ENCODE peak calls at places on chromosomes 5 and 9, in six cellular contexts. A is GM23338, W is SK-N-SH, Y is hepatocyte, D is PC-3, M is GM23248. O is an unnamed sample.

GRCh38 chr9:98850851-98851729 is 43.6 kb downstream of the GALNT12 start:
- DNase-seq in A (peak), W (no peak), Y (no peak), D (no peak), M (no peak), O (no peak)

GRCh38 chr5:1185652-1186350 is 15.6 kb upstream of the SLC6A19 start:
- DNase-seq in A (no peak), W (peak), Y (peak), D (no peak), M (no peak), O (no peak)

GRCh38 chr9:126404459-126404858 is 77.8 kb downstream of the MVB12B start:
- DNase-seq in A (no peak), W (no peak), Y (no peak), D (no peak), M (no peak), O (no peak)

GRCh38 chr5:132500244-132500930 is 9.8 kb upstream of the IRF1 start:
- DNase-seq in A (no peak), W (no peak), Y (peak), D (no peak), M (no peak), O (no peak)

GRCh38 chr5:134083517-134083916 is 31.0 kb upstream of the TCF7 start:
- DNase-seq in A (no peak), W (no peak), Y (no peak), D (no peak), M (peak), O (no peak)

GRCh38 chr9:131668439-131669233 is 71.2 kb downstream of the RAPGEF1 start:
- DNase-seq in A (no peak), W (peak), Y (peak), D (peak), M (peak), O (no peak)

GRCh38 chr5:34833090-34833489 is 5.9 kb upstream of the TTC23L start:
- DNase-seq in A (no peak), W (no peak), Y (no peak), D (no peak), M (no peak), O (no peak)

GRCh38 chr9:128309551-128309950 is 12.7 kb downstream of the TRUB2 start:
- DNase-seq in A (no peak), W (no peak), Y (no peak), D (no peak), M (no peak), O (no peak)

GRCh38 chr5:116674881-116675627 is 100.4 kb upstream of the SEMA6A start:
- DNase-seq in A (no peak), W (no peak), Y (no peak), D (no peak), M (no peak), O (no peak)

GRCh38 chr5:137254153-137254552 is 245.0 kb downstream of the SPOCK1 start:
- DNase-seq in A (no peak), W (no peak), Y (no peak), D (no peak), M (peak), O (no peak)

GRCh38 chr9:81720450-81721086 is 31.2 kb upstream of the TLE1 start:
- DNase-seq in A (no peak), W (no peak), Y (no peak), D (peak), M (no peak), O (no peak)

GRCh38 chr9:93223241-93224180 is 39.6 kb downstream of the WNK2 start:
- DNase-seq in A (no peak), W (peak), Y (peak), D (peak), M (peak), O (no peak)

GRCh38 chr9:87620727-87621322 is 105.1 kb upstream of the CTSL start:
- DNase-seq in A (no peak), W (peak), Y (no peak), D (no peak), M (no peak), O (no peak)

GRCh38 chr5:137119321-137119720 is 379.8 kb downstream of the SPOCK1 start:
- DNase-seq in A (no peak), W (no peak), Y (no peak), D (no peak), M (peak), O (no peak)

GRCh38 chr5:37847978-37848425 is 8.2 kb upstream of the GDNF start:
- DNase-seq in A (no peak), W (no peak), Y (peak), D (peak), M (peak), O (no peak)

GRCh38 chr5:5572010-5572982 is 149.8 kb downstream of the ICE1 start:
- DNase-seq in A (peak), W (no peak), Y (no peak), D (no peak), M (peak), O (no peak)

GRCh38 chr9:109868222-109868621 is 88.2 kb downstream of the PALM2AKAP2 start:
- DNase-seq in A (peak), W (no peak), Y (no peak), D (no peak), M (peak), O (peak)

GRCh38 chr9:121463026-121463827 is 36.4 kb downstream of the GGTA1 start:
- DNase-seq in A (peak), W (peak), Y (peak), D (peak), M (peak), O (peak)

GRCh38 chr9:94847486-94847885 is 121.0 kb downstream of the AOPEP start:
- DNase-seq in A (no peak), W (no peak), Y (no peak), D (peak), M (peak), O (no peak)

GRCh38 chr9:137899551-137900360 is 22.2 kb downstream of the CACNA1B start:
- DNase-seq in A (no peak), W (peak), Y (no peak), D (no peak), M (no peak), O (no peak)

GRCh38 chr5:123511290-123511647 is 708 bp upstream of the CSNK1G3 start:
- DNase-seq in A (peak), W (no peak), Y (peak), D (peak), M (peak), O (peak)

GRCh38 chr5:59066367-59067163 is 483.7 kb downstream of the RAB3C start:
- DNase-seq in A (no peak), W (no peak), Y (no peak), D (peak), M (peak), O (no peak)

GRCh38 chr9:84668204-84669007 is 1.1 kb upstream of the NTRK2 start:
- DNase-seq in A (peak), W (peak), Y (peak), D (peak), M (peak), O (peak)

GRCh38 chr9:14616188-14616982 is 76.8 kb downstream of the ZDHHC21 start:
- DNase-seq in A (peak), W (peak), Y (peak), D (peak), M (peak), O (peak)

GRCh38 chr9:89549031-89549644 is 51.2 kb upstream of the SEMA4D start:
- DNase-seq in A (peak), W (peak), Y (peak), D (peak), M (peak), O (peak)

GRCh38 chr9:89548210-89548609 is 50.3 kb upstream of the SEMA4D start:
- DNase-seq in A (no peak), W (no peak), Y (no peak), D (no peak), M (no peak), O (no peak)

GRCh38 chr9:89553451-89554020 is 51.3 kb upstream of the GADD45G start:
- DNase-seq in A (no peak), W (no peak), Y (no peak), D (no peak), M (no peak), O (no peak)

GRCh38 chr9:89547000-89547399 is 49.1 kb upstream of the SEMA4D start:
- DNase-seq in A (no peak), W (no peak), Y (no peak), D (no peak), M (no peak), O (no peak)

DNA sequence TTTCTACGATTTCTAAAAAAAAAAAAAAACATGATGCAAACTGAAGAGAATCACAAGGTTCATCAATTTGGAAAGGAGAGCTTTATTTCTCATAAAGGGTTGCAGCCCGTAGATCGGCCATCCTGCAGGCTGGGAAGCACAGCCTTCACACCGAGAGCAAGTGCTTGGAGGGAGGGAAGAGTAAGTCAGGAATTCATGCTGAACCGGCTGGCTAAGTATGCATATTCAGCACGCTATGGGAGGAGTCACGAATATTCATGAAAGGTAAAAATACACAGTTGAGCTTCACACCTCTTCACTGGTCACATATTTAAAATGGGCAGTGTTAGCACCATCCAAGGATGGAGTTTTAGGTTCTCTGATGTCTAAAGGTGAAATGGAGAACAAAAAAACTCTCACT is 52.6 kb upstream of the SEMA4D start:
- DNase-seq in A (peak), W (no peak), Y (no peak), D (no peak), M (no peak), O (no peak)
- TF ChIP-seq EZH2phosphoT487 in A (no peak), W (no peak), Y (no peak), D (no peak), M (no peak), O (no peak)

GRCh38 chr5:130104895-130105684 is 200.8 kb downstream of the CHSY3 start:
- DNase-seq in A (no peak), W (no peak), Y (no peak), D (peak), M (peak), O (no peak)
- TF ChIP-seq EZH2phosphoT487 in A (no peak), W (no peak), Y (no peak), D (no peak), M (no peak), O (no peak)

GRCh38 chr9:123872710-123873109 is 57.2 kb downstream of the DENND1A start:
- DNase-seq in A (no peak), W (no peak), Y (no peak), D (no peak), M (no peak), O (peak)
- TF ChIP-seq EZH2phosphoT487 in A (no peak), W (no peak), Y (no peak), D (no peak), M (no peak), O (no peak)

DNA sequence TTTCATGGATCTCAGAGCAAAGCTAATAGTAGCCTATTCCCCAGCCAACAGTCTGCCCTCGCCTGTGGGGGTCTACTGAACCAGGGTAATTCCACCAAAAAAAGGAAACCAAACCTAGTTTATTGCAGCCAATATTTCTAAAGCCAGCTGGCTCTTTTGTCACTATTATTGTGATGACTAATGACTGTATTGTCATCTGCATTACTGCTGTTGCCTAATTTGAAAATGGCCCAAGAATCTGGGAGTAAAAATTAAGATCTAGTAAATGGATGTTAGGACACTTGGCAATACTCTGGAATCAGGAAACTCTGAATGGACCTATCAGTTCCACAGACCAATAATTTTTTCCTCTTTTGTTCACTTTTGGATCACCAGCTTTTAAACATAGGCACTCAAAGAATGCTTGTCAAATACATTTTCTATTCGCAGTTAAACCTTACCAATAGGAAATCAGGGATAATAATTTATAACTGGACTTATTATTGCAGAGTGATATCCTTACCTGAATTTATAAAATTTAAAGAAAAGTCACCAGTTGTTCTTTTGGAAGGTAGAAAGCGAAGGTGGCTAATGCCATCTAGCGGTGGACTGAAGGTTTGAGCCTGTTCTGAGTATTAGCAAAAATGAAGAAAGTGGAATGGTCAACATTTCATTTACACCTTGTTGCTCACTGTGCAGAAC is 69.2 kb downstream of the SYK start:
- DNase-seq in A (peak), W (peak), Y (peak), D (peak), M (peak), O (peak)
- TF ChIP-seq EZH2phosphoT487 in A (no peak), W (no peak), Y (no peak), D (no peak), M (no peak), O (no peak)

DNA sequence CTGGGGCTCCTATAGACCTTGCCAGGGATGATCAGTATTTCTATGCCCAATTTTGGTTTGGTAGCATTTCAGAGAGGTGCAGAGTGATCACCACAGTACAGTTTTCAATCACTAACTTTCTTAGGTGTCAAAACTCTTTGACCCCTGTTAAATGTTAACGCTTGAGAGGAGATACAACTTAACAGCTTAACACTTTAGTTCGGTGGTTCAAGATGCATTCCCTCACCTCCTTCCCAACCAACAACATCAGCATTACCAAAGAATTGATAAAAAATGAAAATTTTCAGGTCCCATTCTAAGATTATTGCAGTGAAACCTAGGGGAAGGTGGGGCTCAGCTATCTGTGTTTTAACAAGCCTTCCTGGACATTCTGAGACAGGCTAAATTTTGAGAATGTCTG is 16.2 kb downstream of the ALDH1A1 start:
- DNase-seq in A (no peak), W (no peak), Y (no peak), D (no peak), M (no peak), O (no peak)
- TF ChIP-seq EZH2phosphoT487 in A (no peak), W (no peak), Y (no peak), D (no peak), M (no peak), O (no peak)

DNA sequence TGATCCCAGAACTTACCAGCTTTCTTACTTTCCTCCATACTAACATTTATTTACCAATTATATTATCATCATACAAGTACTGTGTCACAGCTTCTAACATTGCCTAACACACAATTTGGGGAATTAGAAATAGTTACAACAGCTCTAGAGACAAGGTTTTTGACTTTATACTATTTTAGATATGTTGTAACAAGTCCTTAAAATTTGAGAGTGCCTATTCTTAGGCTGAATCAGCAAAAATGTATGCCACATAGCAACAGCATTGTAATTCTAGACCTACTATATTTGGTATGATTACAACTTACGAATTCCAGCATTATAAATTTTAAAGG is 431.8 kb upstream of the RGMB start:
- DNase-seq in A (no peak), W (no peak), Y (no peak), D (no peak), M (peak), O (no peak)
- TF ChIP-seq EZH2phosphoT487 in A (no peak), W (no peak), Y (no peak), D (no peak), M (no peak), O (no peak)

GRCh38 chr9:108272350-108272899 is 583.4 kb downstream of the ACTL7B start:
- DNase-seq in A (peak), W (peak), Y (peak), D (peak), M (peak), O (peak)
- TF ChIP-seq EZH2phosphoT487 in A (no peak), W (no peak), Y (no peak), D (no peak), M (no peak), O (no peak)

DNA sequence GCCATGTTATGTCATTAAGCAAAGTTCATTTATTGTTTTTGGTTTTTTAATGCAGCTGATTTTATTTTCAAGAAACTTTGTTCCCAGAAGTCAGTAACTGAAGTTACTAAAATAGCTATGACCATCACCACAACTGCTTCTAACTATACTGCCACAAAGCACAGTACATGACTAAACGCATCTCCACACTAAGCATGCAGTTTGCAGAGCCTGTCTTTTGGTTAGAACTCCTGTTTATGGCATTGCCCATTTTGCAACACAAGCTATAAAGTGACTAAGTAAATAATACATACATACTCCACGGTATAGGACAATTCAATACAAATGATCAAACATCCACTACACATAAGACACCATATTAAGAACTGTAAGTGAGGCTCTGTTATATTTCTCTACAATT is 109.7 kb downstream of the MLLT3 start:
- DNase-seq in A (no peak), W (no peak), Y (no peak), D (peak), M (peak), O (no peak)
- TF ChIP-seq EZH2phosphoT487 in A (no peak), W (no peak), Y (no peak), D (no peak), M (no peak), O (no peak)

DNA sequence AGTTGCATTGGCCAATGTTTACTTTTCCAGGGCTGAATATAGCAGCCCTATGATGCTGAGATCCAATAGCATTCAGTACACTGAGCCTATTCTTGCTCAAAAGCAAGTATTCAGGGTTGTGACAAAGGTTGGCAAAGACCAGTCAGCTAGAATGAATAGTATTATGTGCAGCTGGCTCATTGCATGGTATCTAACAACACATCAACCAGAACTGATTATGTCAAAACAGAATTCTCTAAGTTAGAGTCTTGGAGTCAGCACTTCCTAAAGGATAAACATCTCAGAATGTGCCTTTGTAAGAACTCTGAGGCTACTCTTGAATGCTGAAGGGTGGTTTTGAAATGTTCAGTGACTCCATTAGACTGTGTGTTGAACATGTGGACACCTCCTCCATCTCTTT is 774.5 kb upstream of the RGMB start:
- DNase-seq in A (no peak), W (no peak), Y (no peak), D (no peak), M (no peak), O (peak)
- TF ChIP-seq EZH2phosphoT487 in A (no peak), W (no peak), Y (no peak), D (no peak), M (no peak), O (no peak)

GRCh38 chr9:113886933-113887332 is 10.8 kb downstream of the ZNF618 start:
- DNase-seq in A (no peak), W (no peak), Y (no peak), D (no peak), M (peak), O (no peak)

GRCh38 chr9:113886003-113886324 is 9.9 kb downstream of the ZNF618 start:
- DNase-seq in A (no peak), W (no peak), Y (no peak), D (no peak), M (peak), O (no peak)

GRCh38 chr9:113885183-113886002 is 9.3 kb downstream of the ZNF618 start:
- DNase-seq in A (no peak), W (no peak), Y (no peak), D (no peak), M (no peak), O (no peak)

GRCh38 chr9:113887436-113887835 is 11.3 kb downstream of the ZNF618 start:
- DNase-seq in A (no peak), W (no peak), Y (no peak), D (no peak), M (no peak), O (no peak)

GRCh38 chr9:113886471-113886870 is 10.4 kb downstream of the ZNF618 start:
- DNase-seq in A (peak), W (no peak), Y (no peak), D (no peak), M (peak), O (peak)
- TF ChIP-seq EZH2phosphoT487 in A (no peak), W (no peak), Y (no peak), D (no peak), M (no peak), O (no peak)